ENCODE peak calls at places on chromosomes 5 and 9, in nine cellular contexts. Q, T, Z, E, Y, C, B, G and F are unnamed samples.

GRCh38 chr9:133798160-133798559 is 60.0 kb upstream of the SARDH start:
- DNase-seq in Q (no peak), T (no peak), Z (no peak), E (no peak), Y (no peak), C (no peak), B (no peak), G (no peak), F (no peak)

GRCh38 chr9:83406901-83407300 is 131.3 kb downstream of the FRMD3 start:
- DNase-seq in Q (no peak), T (no peak), Z (no peak), E (no peak), Y (no peak), C (no peak), B (no peak), G (no peak), F (no peak)

GRCh38 chr5:60594715-60595114 is 105.3 kb downstream of the DEPDC1B start:
- DNase-seq in Q (no peak), T (no peak), Z (no peak), E (no peak), Y (no peak), C (no peak), B (no peak), G (no peak), F (no peak)

GRCh38 chr9:92183449-92183848 is 68.2 kb upstream of the SPTLC1 start:
- DNase-seq in Q (no peak), T (no peak), Z (no peak), E (no peak), Y (no peak), C (no peak), B (no peak), G (no peak), F (no peak)

GRCh38 chr5:25892251-25892650 is 1146.1 kb downstream of the CDH9 start:
- DNase-seq in Q (no peak), T (no peak), Z (no peak), E (no peak), Y (no peak), C (no peak), B (no peak), G (no peak), F (no peak)

GRCh38 chr5:158600679-158601078 is 499.0 kb downstream of the EBF1 start:
- DNase-seq in Q (no peak), T (no peak), Z (no peak), E (no peak), Y (no peak), C (no peak), B (no peak), G (no peak), F (no peak)

GRCh38 chr5:31421806-31422586 is 109.9 kb downstream of the DROSHA start:
- DNase-seq in Q (no peak), T (no peak), Z (no peak), E (no peak), Y (no peak), C (no peak), B (no peak), G (no peak), F (no peak)

GRCh38 chr5:136518814-136519213 is 153.5 kb upstream of the TRPC7 start:
- DNase-seq in Q (no peak), T (no peak), Z (no peak), E (no peak), Y (no peak), C (no peak), B (no peak), G (no peak), F (no peak)

GRCh38 chr9:76095585-76095984 is 205.1 kb downstream of the PCSK5 start:
- DNase-seq in Q (no peak), T (no peak), Z (no peak), E (no peak), Y (no peak), C (no peak), B (no peak), G (no peak), F (no peak)

GRCh38 chr9:103789686-103790085 is 304.4 kb upstream of the SMC2 start:
- DNase-seq in Q (no peak), T (no peak), Z (no peak), E (no peak), Y (no peak), C (no peak), B (peak), G (no peak), F (no peak)

GRCh38 chr5:135319458-135319857 is 79.6 kb downstream of the MACROH2A1 start:
- DNase-seq in Q (no peak), T (no peak), Z (no peak), E (no peak), Y (no peak), C (no peak), B (no peak), G (no peak), F (no peak)

GRCh38 chr5:124263680-124264491 is 482.6 kb downstream of the ZNF608 start:
- DNase-seq in Q (no peak), T (no peak), Z (no peak), E (peak), Y (no peak), C (no peak), B (no peak), G (no peak), F (no peak)

GRCh38 chr5:1153428-1153827 is 41.6 kb upstream of the SLC12A7 start:
- DNase-seq in Q (no peak), T (no peak), Z (no peak), E (no peak), Y (no peak), C (no peak), B (no peak), G (no peak), F (no peak)

GRCh38 chr9:31272456-31273295 is 1111.8 kb upstream of the ACO1 start:
- DNase-seq in Q (no peak), T (no peak), Z (no peak), E (no peak), Y (no peak), C (peak), B (no peak), G (no peak), F (no peak)

GRCh38 chr5:122863240-122863639 is 17.8 kb downstream of the SNX24 start:
- DNase-seq in Q (no peak), T (no peak), Z (no peak), E (no peak), Y (no peak), C (no peak), B (peak), G (no peak), F (no peak)

GRCh38 chr5:134945041-134945440 is 22.7 kb upstream of the CATSPER3 start:
- DNase-seq in Q (no peak), T (peak), Z (no peak), E (no peak), Y (no peak), C (no peak), B (no peak), G (no peak), F (no peak)

GRCh38 chr5:10009802-10010201 is 239.9 kb downstream of the ATPSCKMT start:
- DNase-seq in Q (no peak), T (peak), Z (no peak), E (no peak), Y (no peak), C (no peak), B (no peak), G (no peak), F (no peak)

GRCh38 chr9:129889936-129890717 is 54.9 kb downstream of the USP20 start:
- DNase-seq in Q (no peak), T (no peak), Z (no peak), E (no peak), Y (no peak), C (no peak), B (peak), G (peak), F (no peak)

GRCh38 chr9:93974151-93974550 is 19.0 kb upstream of the BARX1 start:
- DNase-seq in Q (no peak), T (no peak), Z (no peak), E (peak), Y (no peak), C (no peak), B (no peak), G (no peak), F (no peak)

GRCh38 chr9:132244582-132245455 is 83.0 kb downstream of the NTNG2 start:
- DNase-seq in Q (no peak), T (no peak), Z (peak), E (peak), Y (no peak), C (no peak), B (no peak), G (no peak), F (no peak)

GRCh38 chr9:110217656-110218099 is 9.7 kb upstream of the C9orf152 start:
- DNase-seq in Q (no peak), T (peak), Z (no peak), E (no peak), Y (no peak), C (peak), B (peak), G (no peak), F (no peak)

GRCh38 chr9:35910613-35911488 is 1.6 kb downstream of the SPAAR start:
- DNase-seq in Q (no peak), T (peak), Z (peak), E (peak), Y (no peak), C (peak), B (peak), G (peak), F (no peak)

GRCh38 chr5:6687501-6687900 is 25.7 kb upstream of the TENT4A start:
- DNase-seq in Q (no peak), T (no peak), Z (no peak), E (no peak), Y (no peak), C (no peak), B (no peak), G (no peak), F (no peak)

GRCh38 chr9:72412483-72413040 is 47.6 kb upstream of the ZFAND5 start:
- DNase-seq in Q (no peak), T (no peak), Z (no peak), E (no peak), Y (no peak), C (no peak), B (no peak), G (no peak), F (no peak)

GRCh38 chr9:682633-683508 is 158.6 kb upstream of the DMRT1 start:
- DNase-seq in Q (no peak), T (peak), Z (no peak), E (peak), Y (no peak), C (no peak), B (no peak), G (no peak), F (no peak)

GRCh38 chr9:133059623-133060022 is 2.2 kb upstream of the CEL start:
- DNase-seq in Q (no peak), T (no peak), Z (no peak), E (peak), Y (no peak), C (no peak), B (peak), G (no peak), F (no peak)

GRCh38 chr9:77427256-77427927 is 220.7 kb downstream of the GNA14 start:
- DNase-seq in Q (no peak), T (no peak), Z (no peak), E (no peak), Y (no peak), C (no peak), B (no peak), G (no peak), F (no peak)

GRCh38 chr5:85049020-85049419 is 664.3 kb upstream of the EDIL3 start:
- DNase-seq in Q (no peak), T (peak), Z (no peak), E (no peak), Y (no peak), C (peak), B (peak), G (no peak), F (no peak)

GRCh38 chr5:142446131-142446959 is 121.5 kb upstream of the SPRY4 start:
- DNase-seq in Q (no peak), T (peak), Z (peak), E (no peak), Y (no peak), C (peak), B (no peak), G (no peak), F (no peak)

GRCh38 chr9:68522954-68523353 is 17.7 kb downstream of the TMEM252 start:
- DNase-seq in Q (no peak), T (no peak), Z (no peak), E (no peak), Y (no peak), C (no peak), B (no peak), G (no peak), F (no peak)

GRCh38 chr9:122347348-122348287 is 23.2 kb upstream of the PTGS1 start:
- DNase-seq in Q (no peak), T (no peak), Z (no peak), E (peak), Y (no peak), C (no peak), B (no peak), G (peak), F (no peak)

GRCh38 chr5:133086366-133086875 is 34.6 kb downstream of the HSPA4 start:
- DNase-seq in Q (no peak), T (no peak), Z (no peak), E (no peak), Y (no peak), C (no peak), B (no peak), G (no peak), F (no peak)

GRCh38 chr5:173310861-173311515 is 17.2 kb downstream of the STC2 start:
- DNase-seq in Q (peak), T (peak), Z (peak), E (peak), Y (no peak), C (no peak), B (no peak), G (peak), F (peak)

GRCh38 chr9:6495484-6495883 is 82.5 kb downstream of the UHRF2 start:
- DNase-seq in Q (no peak), T (no peak), Z (no peak), E (no peak), Y (no peak), C (no peak), B (no peak), G (no peak), F (no peak)

DNA sequence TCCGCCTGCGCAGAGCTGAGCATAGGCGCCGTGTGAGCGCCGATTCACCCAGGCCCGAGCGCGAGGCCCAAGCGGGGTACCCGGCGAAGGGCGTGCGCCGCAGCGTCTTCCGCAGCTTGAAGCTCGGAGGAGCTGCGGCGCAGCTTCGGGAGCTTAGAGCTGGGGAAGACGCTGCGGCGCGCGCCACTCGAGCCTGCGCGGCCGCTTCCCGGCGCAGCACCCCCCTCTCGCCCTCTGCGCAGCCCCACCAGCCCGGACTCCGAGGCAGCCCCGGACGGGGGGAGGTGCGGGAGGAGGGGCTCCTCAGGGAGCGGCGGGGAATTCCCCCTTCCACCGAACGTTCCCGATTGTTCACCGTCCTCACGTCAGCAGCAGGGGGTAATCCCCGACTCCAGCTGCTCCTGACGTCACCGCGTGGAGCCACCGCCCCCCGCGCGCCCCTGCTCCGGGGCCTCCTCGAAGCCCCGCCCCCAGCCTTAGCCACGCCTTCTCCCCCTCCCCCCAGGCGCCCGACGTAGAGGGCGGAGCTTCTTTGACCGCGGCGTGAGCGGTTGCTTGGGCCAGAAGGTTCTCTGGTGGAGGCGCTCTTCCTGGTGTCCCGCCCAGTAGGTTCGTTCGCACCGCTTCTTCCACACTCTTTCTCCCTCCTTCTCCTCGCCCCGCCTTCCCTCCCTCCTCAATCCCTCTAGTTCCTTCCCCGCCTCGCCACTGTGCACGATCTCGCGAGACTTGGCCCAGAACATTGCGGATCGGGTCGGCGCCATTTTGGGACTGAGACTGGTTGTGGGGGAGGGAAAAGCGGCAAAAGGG is at the start of gene GPBP1:
- DNase-seq in Q (peak), T (peak), Z (peak), E (peak), Y (peak), C (peak), B (peak), G (peak), F (peak)
- TF ChIP-seq POLR2A in Q (peak), T (peak), Z (peak), E (peak), Y (peak), C (peak), B (peak), G (peak), F (peak)

DNA sequence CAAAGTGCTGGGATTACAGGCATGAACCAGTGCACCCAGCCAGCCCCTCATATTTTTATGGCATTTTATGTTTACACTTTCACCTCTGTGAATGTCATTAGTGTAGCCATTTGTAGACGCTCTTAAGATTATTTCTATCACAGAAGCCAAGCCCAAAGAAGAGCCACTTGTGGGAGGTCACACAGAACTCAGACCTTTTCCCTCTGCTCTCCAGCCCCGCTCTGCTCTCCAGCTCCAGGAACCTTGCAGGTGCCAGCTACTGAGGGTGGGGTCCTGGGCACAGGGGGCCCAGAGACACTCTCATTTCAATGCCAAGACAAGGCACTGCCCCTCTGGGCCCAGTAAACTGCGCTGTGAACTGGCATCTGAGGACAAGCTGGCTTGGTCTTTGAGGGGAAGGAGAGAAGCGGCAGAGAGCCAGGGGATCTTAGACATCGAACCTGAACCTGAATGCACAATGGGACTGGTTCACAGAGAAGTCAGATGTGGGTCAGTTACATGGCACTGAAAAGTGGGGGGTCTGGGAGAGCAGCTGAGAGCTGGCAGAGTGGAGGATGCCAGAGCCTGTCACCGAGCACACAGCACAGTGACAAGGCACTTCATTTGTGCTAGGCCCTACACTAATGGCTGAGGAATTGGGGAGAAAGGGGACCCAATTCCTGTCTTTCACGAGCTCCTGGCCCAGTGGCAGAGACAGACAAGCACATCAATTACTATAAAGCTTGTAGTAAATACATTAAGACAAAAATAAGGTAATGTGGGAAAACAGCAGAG is 16.7 kb downstream of the ANXA6 start:
- DNase-seq in Q (no peak), T (no peak), Z (no peak), E (no peak), Y (no peak), C (no peak), B (no peak), G (no peak), F (no peak)
- TF ChIP-seq CTCF in Q (no peak), T (no peak), Z (no peak), E (no peak), Y (no peak), C (no peak), B (no peak), G (no peak), F (no peak)

GRCh38 chr9:98043921-98044320 is 12.6 kb upstream of the NANS start:
- DNase-seq in Q (no peak), T (no peak), Z (no peak), E (no peak), Y (no peak), C (no peak), B (peak), G (no peak), F (no peak)

GRCh38 chr9:98047002-98047401 is 9.5 kb upstream of the NANS start:
- DNase-seq in Q (no peak), T (no peak), Z (no peak), E (no peak), Y (no peak), C (no peak), B (peak), G (no peak), F (no peak)

GRCh38 chr9:98045234-98046160 is 11.0 kb upstream of the NANS start:
- DNase-seq in Q (no peak), T (no peak), Z (no peak), E (no peak), Y (no peak), C (peak), B (peak), G (no peak), F (no peak)

GRCh38 chr9:98049668-98050067 is 6.9 kb upstream of the NANS start:
- DNase-seq in Q (no peak), T (no peak), Z (no peak), E (no peak), Y (no peak), C (no peak), B (no peak), G (no peak), F (no peak)

GRCh38 chr9:98046161-98046543 is 10.4 kb upstream of the NANS start:
- DNase-seq in Q (no peak), T (no peak), Z (peak), E (no peak), Y (no peak), C (no peak), B (no peak), G (no peak), F (no peak)
- H3K4me3 ChIP-seq in Q (no peak), T (no peak), Z (no peak), E (no peak), Y (no peak), C (peak), B (peak), G (peak), F (no peak)

GRCh38 chr5:110879675-110880074 is 140.9 kb downstream of the SLC25A46 start:
- DNase-seq in Q (no peak), T (no peak), Z (no peak), E (no peak), Y (no peak), C (no peak), B (peak), G (no peak), F (no peak)

GRCh38 chr5:110884005-110884404 is 145.2 kb downstream of the SLC25A46 start:
- DNase-seq in Q (no peak), T (peak), Z (no peak), E (no peak), Y (no peak), C (no peak), B (no peak), G (no peak), F (no peak)

DNA sequence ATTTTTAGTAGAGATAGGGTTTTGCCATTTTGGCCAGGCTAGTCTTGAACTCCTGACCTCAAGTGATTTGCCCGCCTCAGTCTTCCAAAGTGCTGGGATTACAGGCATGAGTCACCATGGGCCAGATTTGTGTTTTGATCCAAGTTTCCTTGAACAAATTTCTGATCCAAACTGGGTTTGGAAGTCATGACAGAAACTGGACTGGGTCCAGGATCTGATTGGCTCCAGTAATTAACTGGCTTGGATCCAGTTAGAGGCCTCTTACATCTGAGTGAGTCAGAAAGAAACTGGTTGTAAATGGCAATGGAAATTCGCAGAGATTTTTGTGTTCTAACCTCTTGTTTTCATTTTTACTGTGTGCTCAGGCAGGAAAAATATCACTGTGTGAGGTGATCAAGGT is 141.6 kb downstream of the SLC25A46 start:
- DNase-seq in Q (peak), T (peak), Z (peak), E (peak), Y (no peak), C (no peak), B (no peak), G (no peak), F (no peak)
- TF ChIP-seq POLR2A in Q (no peak), T (no peak), Z (no peak), E (no peak), Y (no peak), C (no peak), B (no peak), G (no peak), F (no peak)